ENCODE peak calls at places on chromosomes 16 and 17, in eight cellular contexts. T is stimulated activated CD4-positive, alpha-beta T cell treated with anti-CD3 and anti-CD28 coated beads, Interleukin-1b, Interleukin-23, amount 100 ng/mL, for 48 hours; U is left cardiac atrium; W is HTR-8/SVneo; G is NCI-H510A treated with DMSO at 0.1 percent for 48 hours; S is AG09309; J is stimulated activated naive CD8-positive, alpha-beta T cell treated with anti-CD3 and anti-CD28 coated beads, Interleukin-15, Interleukin-2, amounts not matched to agents 100 U/mL and 50 U/mL, for 24 hours; Z is body of pancreas. E is an unnamed sample.

GRCh38 chr17:43530303-43531081 is 15.6 kb downstream of the ETV4 start:
- DNase-seq in T (no peak), U (peak; percentile 87), W (peak; percentile 96), G (peak; percentile 94), S (no peak), J (no peak), Z (peak; percentile 75), E (peak; percentile 28)

GRCh38 chr16:15879255-15879804 is 9.1 kb downstream of the CEP20 start:
- DNase-seq in T (no peak), U (no peak), W (peak; percentile 41), G (peak; percentile 50), S (peak; percentile 91), J (no peak), Z (no peak), E (peak; percentile 89)

GRCh38 chr17:49035470-49036269 is 38.5 kb downstream of the IGF2BP1 start:
- DNase-seq in T (peak; percentile 25), U (peak; percentile 54), W (peak; percentile 59), G (peak; percentile 49), S (no peak), J (peak; percentile 57), Z (peak; percentile 53), E (no peak)

GRCh38 chr17:21545051-21545450 is 147.3 kb upstream of the KCNJ18 start:
- DNase-seq in T (no peak), U (no peak), W (no peak), G (no peak), S (no peak), J (no peak), Z (no peak), E (no peak)

GRCh38 chr16:79316004-79316458 is 284.5 kb downstream of the MAF start:
- DNase-seq in T (peak; percentile 86), U (no peak), W (no peak), G (no peak), S (no peak), J (peak; percentile 56), Z (no peak), E (no peak)

GRCh38 chr17:4958102-4958501 is 7.2 kb downstream of the ENO3 start:
- DNase-seq in T (no peak), U (no peak), W (no peak), G (no peak), S (no peak), J (no peak), Z (no peak), E (no peak)

GRCh38 chr17:16001498-16001897 is 1.9 kb downstream of the TTC19 start:
- DNase-seq in T (no peak), U (no peak), W (no peak), G (no peak), S (no peak), J (no peak), Z (no peak), E (no peak)

GRCh38 chr16:68128577-68129305 is 43.6 kb downstream of the NFATC3 start:
- DNase-seq in T (no peak), U (no peak), W (no peak), G (no peak), S (no peak), J (no peak), Z (no peak), E (no peak)

GRCh38 chr17:43389022-43389947 is 9.5 kb upstream of the ARL4D start:
- DNase-seq in T (peak; percentile 87), U (peak; percentile 81), W (peak; percentile 81), G (peak; percentile 25), S (peak; percentile 52), J (peak; percentile 83), Z (peak; percentile 82), E (peak; percentile 61)

GRCh38 chr17:28701987-28702751 is 9.5 kb downstream of the PROCA1 start:
- DNase-seq in T (no peak), U (no peak), W (no peak), G (no peak), S (no peak), J (no peak), Z (no peak), E (no peak)

GRCh38 chr17:81933178-81933699 is 3.9 kb downstream of the PYCR1 start:
- DNase-seq in T (no peak), U (no peak), W (no peak), G (no peak), S (no peak), J (no peak), Z (no peak), E (no peak)

GRCh38 chr16:26665166-26665939 is 401.4 kb upstream of the C16orf82 start:
- DNase-seq in T (peak; percentile 20), U (no peak), W (no peak), G (peak; percentile 99), S (no peak), J (peak; percentile 11), Z (no peak), E (no peak)

GRCh38 chr17:29592850-29593545 is at the start of gene ANKRD13B:
- DNase-seq in T (peak; percentile 44), U (peak; percentile 57), W (peak; percentile 63), G (peak; percentile 74), S (no peak), J (peak; percentile 70), Z (no peak), E (no peak)

GRCh38 chr17:60481604-60482003 is 44.4 kb downstream of the APPBP2 start:
- DNase-seq in T (no peak), U (no peak), W (no peak), G (no peak), S (no peak), J (no peak), Z (no peak), E (no peak)

GRCh38 chr16:380837-381787 is 666 bp downstream of the PGAP6 start:
- DNase-seq in T (no peak), U (no peak), W (no peak), G (no peak), S (no peak), J (peak; percentile 39), Z (peak; percentile 47), E (no peak)

GRCh38 chr17:46002311-46002972 is 3.4 kb downstream of the STH start:
- DNase-seq in T (peak; percentile 69), U (peak; percentile 55), W (peak; percentile 90), G (peak; percentile 89), S (peak; percentile 5), J (peak; percentile 73), Z (peak; percentile 87), E (no peak)

GRCh38 chr16:11163761-11164261 is 92.2 kb downstream of the SOCS1 start:
- DNase-seq in T (no peak), U (no peak), W (no peak), G (no peak), S (no peak), J (no peak), Z (no peak), E (no peak)

GRCh38 chr17:58233547-58233946 is 4.8 kb upstream of the LPO start:
- DNase-seq in T (no peak), U (no peak), W (no peak), G (no peak), S (no peak), J (no peak), Z (no peak), E (no peak)

GRCh38 chr16:78902291-78902690 is 698.2 kb downstream of the MAF start:
- DNase-seq in T (no peak), U (no peak), W (no peak), G (no peak), S (no peak), J (no peak), Z (no peak), E (no peak)

GRCh38 chr16:15650698-15651161 is 685 bp downstream of the NDE1 start:
- DNase-seq in T (peak; percentile 35), U (peak; percentile 30), W (no peak), G (peak; percentile 45), S (no peak), J (peak; percentile 46), Z (peak; percentile 22), E (no peak)

GRCh38 chr16:50067290-50067853 is 1.6 kb downstream of the HEATR3 start:
- DNase-seq in T (peak; percentile 20), U (no peak), W (peak; percentile 31), G (peak; percentile 20), S (peak; percentile 46), J (peak; percentile 27), Z (no peak), E (peak; percentile 17)

GRCh38 chr17:7237761-7238417 is 1.4 kb downstream of the PHF23 start:
- DNase-seq in T (peak; percentile 85), U (peak; percentile 88), W (no peak), G (peak; percentile 70), S (no peak), J (peak; percentile 92), Z (peak; percentile 76), E (no peak)

GRCh38 chr17:78128616-78129384 is at the start of gene TMC6:
- DNase-seq in T (peak; percentile 67), U (peak; percentile 61), W (peak; percentile 84), G (peak; percentile 82), S (no peak), J (peak; percentile 75), Z (peak; percentile 67), E (no peak)

GRCh38 chr16:69108069-69108904 is 2.8 kb downstream of the HAS3 start:
- DNase-seq in T (no peak), U (no peak), W (no peak), G (no peak), S (no peak), J (no peak), Z (no peak), E (no peak)

GRCh38 chr17:78960945-78961344 is 18.8 kb downstream of the LGALS3BP start:
- DNase-seq in T (no peak), U (no peak), W (no peak), G (no peak), S (no peak), J (no peak), Z (no peak), E (no peak)

GRCh38 chr16:29925805-29926674 is at the start of gene KCTD13:
- DNase-seq in T (peak; percentile 88), U (peak; percentile 85), W (peak; percentile 96), G (peak; percentile 93), S (no peak), J (peak; percentile 91), Z (peak; percentile 85), E (no peak)

GRCh38 chr17:4565209-4566141 is 5.1 kb upstream of the GGT6 start:
- DNase-seq in T (peak; percentile 65), U (peak; percentile 68), W (peak; percentile 84), G (peak; percentile 82), S (peak; percentile 25), J (peak; percentile 61), Z (peak; percentile 71), E (peak; percentile 8)

GRCh38 chr16:24036614-24037013 is 200.8 kb downstream of the PRKCB start:
- DNase-seq in T (no peak), U (no peak), W (peak; percentile 61), G (peak; percentile 50), S (peak; percentile 4), J (peak; percentile 47), Z (peak; percentile 33), E (no peak)